ENCODE peak calls at places on chromosome 1, in ten cellular contexts. A, V, D, N, S, F, M, T, X and J are unnamed samples.

GRCh38 chr1:220748091-220748934 is at the start of gene MTARC2:
- DNase-seq in X (peak), T (peak), D (peak), A (peak), V (peak), N (peak), F (no peak), S (no peak), M (peak), J (peak)

GRCh38 chr1:63663873-63664272 is 70.7 kb downstream of the PGM1 start:
- DNase-seq in S (no peak), V (no peak), A (peak), F (no peak), N (no peak), X (peak), D (no peak), T (no peak), M (no peak), J (peak)

GRCh38 chr1:216186816-216187215 is 236.4 kb downstream of the USH2A start:
- DNase-seq in M (no peak), X (peak), D (no peak), S (peak), V (no peak), A (no peak), F (no peak), T (no peak), N (peak), J (peak)

GRCh38 chr1:47521034-47521871 is 83.4 kb downstream of the FOXD2 start:
- DNase-seq in V (no peak), S (no peak), X (peak), M (peak), D (no peak), T (no peak), F (no peak), A (no peak), N (no peak), J (no peak)

GRCh38 chr1:155082301-155082940 is 3.8 kb downstream of the EFNA3 start:
- DNase-seq in M (no peak), F (no peak), V (no peak), T (no peak), X (no peak), D (no peak), N (no peak), A (no peak), S (no peak), J (no peak)

GRCh38 chr1:223225481-223225880 is 82.4 kb upstream of the TLR5 start:
- DNase-seq in D (no peak), F (no peak), X (no peak), N (no peak), V (no peak), T (no peak), A (no peak), M (no peak), S (no peak), J (no peak)

GRCh38 chr1:12604114-12604874 is 13.7 kb downstream of the DHRS3 start:
- DNase-seq in N (peak), T (no peak), M (no peak), F (peak), X (peak), A (peak), S (peak), D (no peak), V (peak), J (peak)

GRCh38 chr1:160030657-160031367 is 978 bp downstream of the PIGM start:
- DNase-seq in D (peak), F (no peak), V (peak), T (peak), A (no peak), N (no peak), S (no peak), M (no peak), X (no peak), J (peak)

GRCh38 chr1:159185121-159185520 is 13.7 kb downstream of the CADM3 start:
- DNase-seq in N (no peak), V (no peak), S (no peak), M (no peak), D (no peak), A (no peak), X (no peak), T (no peak), F (no peak), J (peak)

GRCh38 chr1:184520343-184520742 is 133.5 kb downstream of the C1orf21 start:
- DNase-seq in N (no peak), T (no peak), X (no peak), M (no peak), D (no peak), F (no peak), A (no peak), S (no peak), V (no peak), J (no peak)